ENCODE peak calls at places on chromosomes 2 and 18, in five cellular contexts. One of them, this sample, is unnamed.
A peak's percentile ranks its signal among the peaks of the same experiment; 100 is the strongest.

GRCh38 chr2:10831387-10831985 is 18.9 kb upstream of the PDIA6 start:
- DNase-seq in HepG2: no peak
- DNase-seq in K562: no peak
- DNase-seq in H1: no peak
- DNase-seq in GM12891: no peak
- DNase-seq in this sample: no peak

GRCh38 chr2:10493636-10494281 is 45.6 kb upstream of the ODC1 start:
- DNase-seq in GM12891: peak; percentile 65
- DNase-seq in H1: no peak
- DNase-seq in HepG2: peak; percentile 68
- DNase-seq in K562: no peak
- DNase-seq in this sample: peak; percentile 60

GRCh38 chr2:196112408-196113039 is 43.9 kb upstream of the DNAH7 start:
- DNase-seq in GM12891: no peak
- DNase-seq in HepG2: no peak
- DNase-seq in K562: no peak
- DNase-seq in H1: no peak
- DNase-seq in this sample: no peak

GRCh38 chr2:171319164-171319810 is 114.5 kb downstream of the METTL8 start:
- DNase-seq in H1: no peak
- DNase-seq in HepG2: no peak
- DNase-seq in GM12891: no peak
- DNase-seq in K562: no peak
- DNase-seq in this sample: no peak

GRCh38 chr2:17748745-17749144 is 4.9 kb downstream of the SMC6 start:
- DNase-seq in HepG2: no peak
- DNase-seq in GM12891: no peak
- DNase-seq in H1: no peak
- DNase-seq in K562: no peak
- DNase-seq in this sample: no peak

GRCh38 chr18:26865557-26865956 is at the start of gene AQP4:
- DNase-seq in K562: no peak
- DNase-seq in HepG2: no peak
- DNase-seq in H1: no peak
- DNase-seq in GM12891: no peak
- DNase-seq in this sample: no peak

GRCh38 chr2:69298261-69298660 is 88.8 kb downstream of the GFPT1 start:
- DNase-seq in GM12891: no peak
- DNase-seq in H1: no peak
- DNase-seq in HepG2: peak; percentile 37
- DNase-seq in K562: no peak
- DNase-seq in this sample: no peak

GRCh38 chr2:75646583-75647425 is at the start of gene MRPL19:
- DNase-seq in K562: peak; percentile 74
- DNase-seq in GM12891: peak; percentile 77
- DNase-seq in H1: peak; percentile 44
- DNase-seq in HepG2: peak; percentile 94
- DNase-seq in this sample: peak; percentile 76

GRCh38 chr2:2743164-2743571 is 412.1 kb upstream of the MYT1L start:
- DNase-seq in H1: no peak
- DNase-seq in K562: no peak
- DNase-seq in HepG2: no peak
- DNase-seq in GM12891: no peak
- DNase-seq in this sample: no peak

GRCh38 chr2:120450196-120450820 is 104.4 kb downstream of the INHBB start:
- DNase-seq in HepG2: no peak
- DNase-seq in K562: no peak
- DNase-seq in H1: no peak
- DNase-seq in GM12891: no peak
- DNase-seq in this sample: no peak

GRCh38 chr2:10038123-10038522 is 5.2 kb upstream of the KLF11 start:
- DNase-seq in H1: no peak
- DNase-seq in GM12891: no peak
- DNase-seq in HepG2: no peak
- DNase-seq in K562: no peak
- DNase-seq in this sample: no peak

GRCh38 chr2:172082105-172082943 is 3.0 kb upstream of the DLX1 start:
- DNase-seq in GM12891: no peak
- DNase-seq in H1: no peak
- DNase-seq in HepG2: no peak
- DNase-seq in K562: no peak
- DNase-seq in this sample: no peak

GRCh38 chr2:62660582-62661262 is 44.8 kb upstream of the EHBP1 start:
- DNase-seq in HepG2: no peak
- DNase-seq in H1: no peak
- DNase-seq in GM12891: no peak
- DNase-seq in K562: no peak
- DNase-seq in this sample: no peak

GRCh38 chr18:7844017-7844416 is 276.9 kb downstream of the PTPRM start:
- DNase-seq in GM12891: no peak
- DNase-seq in K562: no peak
- DNase-seq in H1: no peak
- DNase-seq in HepG2: no peak
- DNase-seq in this sample: no peak

GRCh38 chr2:236772220-236772837 is 202.7 kb downstream of the ACKR3 start:
- DNase-seq in GM12891: no peak
- DNase-seq in H1: no peak
- DNase-seq in K562: no peak
- DNase-seq in HepG2: no peak
- DNase-seq in this sample: no peak

GRCh38 chr2:63680455-63680854 is 91.7 kb downstream of the MDH1 start:
- DNase-seq in GM12891: no peak
- DNase-seq in K562: no peak
- DNase-seq in H1: no peak
- DNase-seq in HepG2: no peak
- DNase-seq in this sample: no peak

GRCh38 chr2:214069254-214069653 is 341.6 kb upstream of the VWC2L start:
- DNase-seq in H1: no peak
- DNase-seq in K562: no peak
- DNase-seq in GM12891: no peak
- DNase-seq in HepG2: peak; percentile 5
- DNase-seq in this sample: no peak

GRCh38 chr2:223970343-223971128 is 13.3 kb downstream of the MRPL44 start:
- DNase-seq in H1: no peak
- DNase-seq in K562: peak; percentile 18
- DNase-seq in HepG2: peak; percentile 66
- DNase-seq in GM12891: no peak
- DNase-seq in this sample: no peak

GRCh38 chr18:59758837-59759236 is 61.6 kb upstream of the CCBE1 start:
- DNase-seq in GM12891: no peak
- DNase-seq in HepG2: no peak
- DNase-seq in K562: no peak
- DNase-seq in H1: no peak
- DNase-seq in this sample: no peak

GRCh38 chr2:217920879-217921603 is 81.8 kb downstream of the TNS1 start:
- DNase-seq in K562: no peak
- DNase-seq in GM12891: no peak
- DNase-seq in HepG2: no peak
- DNase-seq in H1: no peak
- DNase-seq in this sample: no peak
- TF ChIP-seq POLR2A in K562: no peak
- TF ChIP-seq POLR2A in GM12891: no peak
- TF ChIP-seq POLR2A in HepG2: no peak
- TF ChIP-seq POLR2A in H1: no peak
- TF ChIP-seq POLR2A in this sample: no peak

DNA sequence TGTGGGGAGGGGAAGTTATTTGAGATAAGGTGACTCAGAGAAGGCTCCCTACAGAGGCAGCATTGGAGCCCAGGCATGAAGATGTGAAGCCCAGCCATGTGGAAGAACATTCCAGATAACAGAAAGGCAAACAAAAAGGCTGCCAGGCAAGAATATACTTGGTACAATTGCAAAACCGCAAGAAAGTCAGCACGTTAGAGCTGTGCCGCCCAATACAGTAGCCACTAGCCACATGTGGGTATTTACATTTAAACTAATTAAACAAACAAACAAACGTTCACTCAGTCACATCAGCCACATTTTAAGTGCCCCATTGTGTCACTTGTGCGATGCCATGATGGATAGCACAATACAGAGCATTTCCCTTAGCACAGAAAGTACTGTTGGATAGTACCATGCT is 179.6 kb downstream of the SATB2 start:
- DNase-seq in GM12891: no peak
- DNase-seq in H1: no peak
- DNase-seq in K562: no peak
- DNase-seq in HepG2: no peak
- DNase-seq in this sample: no peak
- TF ChIP-seq TAF1 in GM12891: no peak
- TF ChIP-seq TAF1 in H1: no peak
- TF ChIP-seq TAF1 in K562: no peak
- TF ChIP-seq TAF1 in HepG2: no peak
- TF ChIP-seq TAF1 in this sample: no peak

DNA sequence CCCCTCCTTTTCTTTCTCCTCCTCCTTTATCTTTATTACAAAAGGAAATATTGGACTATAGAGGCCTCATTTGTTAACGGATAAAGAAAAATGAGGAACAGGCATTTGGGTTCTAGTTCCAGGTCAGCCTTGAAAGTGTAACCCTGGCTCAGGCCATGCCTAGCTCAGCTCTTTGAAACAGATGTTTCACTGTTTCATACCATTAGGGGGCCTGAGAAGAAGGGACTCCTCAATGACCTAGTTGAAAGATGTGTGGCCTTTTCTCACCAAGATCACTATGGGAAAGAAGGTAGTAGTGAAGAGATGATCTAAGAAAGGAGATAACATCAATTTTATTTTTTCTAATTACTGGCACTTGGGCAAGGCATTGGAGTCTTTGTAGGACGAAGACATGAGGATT is 952.7 kb downstream of the SLC4A3 start:
- DNase-seq in HepG2: no peak
- DNase-seq in K562: no peak
- DNase-seq in GM12891: no peak
- DNase-seq in H1: no peak
- DNase-seq in this sample: no peak
- TF ChIP-seq POLR2AphosphoS5 in HepG2: no peak
- TF ChIP-seq POLR2AphosphoS5 in K562: no peak
- TF ChIP-seq POLR2AphosphoS5 in GM12891: no peak
- TF ChIP-seq POLR2AphosphoS5 in H1: no peak
- TF ChIP-seq POLR2AphosphoS5 in this sample: no peak

DNA sequence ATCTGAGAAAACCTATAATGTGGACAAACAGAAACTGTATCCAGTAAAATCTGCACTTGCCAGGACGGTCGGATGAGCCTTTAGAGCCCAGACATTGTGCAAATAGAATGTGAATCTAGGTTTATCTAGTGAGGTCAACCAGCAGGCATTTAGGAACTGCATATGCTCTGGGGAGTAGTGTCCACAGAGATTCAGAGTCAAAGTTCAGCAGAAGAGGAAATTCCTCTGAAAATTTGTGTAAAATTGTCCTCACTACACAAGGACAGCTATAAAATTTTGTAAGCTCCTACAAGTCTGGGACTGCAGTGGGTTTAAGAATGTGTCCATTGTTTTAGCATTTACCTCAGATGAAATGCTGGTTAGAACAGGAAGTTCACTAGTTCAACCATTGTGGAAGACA is 9.8 kb upstream of the NDUFV2 start:
- DNase-seq in HepG2: peak; percentile 97
- DNase-seq in K562: no peak
- DNase-seq in GM12891: no peak
- DNase-seq in H1: no peak
- DNase-seq in this sample: no peak
- TF ChIP-seq POLR2A in HepG2: no peak
- TF ChIP-seq POLR2A in K562: no peak
- TF ChIP-seq POLR2A in GM12891: no peak
- TF ChIP-seq POLR2A in H1: no peak
- TF ChIP-seq POLR2A in this sample: no peak